ENCODE peak calls at places on chromosomes 12 and 14, in four cellular contexts. One of them, this sample, is unnamed.
A peak's percentile ranks its signal among the peaks of the same experiment; 100 is the strongest.

GRCh38 chr12:65891987-65892481 is 67.8 kb downstream of the HMGA2 start:
- DNase-seq in sigmoid colon: peak; percentile 94
- DNase-seq in heart right ventricle: peak; percentile 82
- DNase-seq in tibial nerve: peak; percentile 47
- DNase-seq in this sample: no peak

GRCh38 chr12:120399531-120399930 is 30.6 kb upstream of the MSI1 start:
- DNase-seq in sigmoid colon: no peak
- DNase-seq in heart right ventricle: no peak
- DNase-seq in tibial nerve: no peak
- DNase-seq in this sample: no peak

GRCh38 chr12:69904761-69905160 is 79.7 kb downstream of the MYRFL start:
- DNase-seq in tibial nerve: no peak
- DNase-seq in sigmoid colon: no peak
- DNase-seq in heart right ventricle: no peak
- DNase-seq in this sample: no peak

GRCh38 chr14:73258845-73259611 is 21.7 kb downstream of the PAPLN start:
- DNase-seq in sigmoid colon: no peak
- DNase-seq in heart right ventricle: no peak
- DNase-seq in tibial nerve: no peak
- DNase-seq in this sample: no peak

GRCh38 chr12:56198836-56199235 is 9.6 kb upstream of the SMARCC2 start:
- DNase-seq in tibial nerve: no peak
- DNase-seq in sigmoid colon: no peak
- DNase-seq in heart right ventricle: no peak
- DNase-seq in this sample: no peak

GRCh38 chr14:66117600-66117999 is 368.6 kb upstream of the CCDC196 start:
- DNase-seq in sigmoid colon: no peak
- DNase-seq in tibial nerve: no peak
- DNase-seq in heart right ventricle: no peak
- DNase-seq in this sample: no peak

GRCh38 chr12:23098110-23099049 is 473.4 kb downstream of the ETNK1 start:
- DNase-seq in heart right ventricle: no peak
- DNase-seq in sigmoid colon: no peak
- DNase-seq in tibial nerve: no peak
- DNase-seq in this sample: no peak

GRCh38 chr12:1587927-1588573 is 6.3 kb downstream of the FBXL14 start:
- DNase-seq in tibial nerve: no peak
- DNase-seq in heart right ventricle: no peak
- DNase-seq in sigmoid colon: no peak
- DNase-seq in this sample: no peak

GRCh38 chr12:50110762-50111416 is 1.1 kb upstream of the COX14 start:
- DNase-seq in sigmoid colon: peak; percentile 80
- DNase-seq in tibial nerve: peak; percentile 36
- DNase-seq in heart right ventricle: peak; percentile 75
- DNase-seq in this sample: no peak

GRCh38 chr14:70981005-70981952 is 74.0 kb downstream of the PCNX1 start:
- DNase-seq in heart right ventricle: no peak
- DNase-seq in sigmoid colon: no peak
- DNase-seq in tibial nerve: no peak
- DNase-seq in this sample: no peak

GRCh38 chr12:54306925-54307731 is 6.3 kb upstream of the NFE2 start:
- DNase-seq in sigmoid colon: peak; percentile 76
- DNase-seq in tibial nerve: peak; percentile 60
- DNase-seq in heart right ventricle: peak; percentile 59
- DNase-seq in this sample: no peak

GRCh38 chr12:122099856-122100255 is 21.3 kb downstream of the MLXIP start:
- DNase-seq in sigmoid colon: no peak
- DNase-seq in heart right ventricle: no peak
- DNase-seq in tibial nerve: no peak
- DNase-seq in this sample: no peak

GRCh38 chr12:116187158-116187511 is 90.4 kb downstream of the MED13L start:
- DNase-seq in tibial nerve: no peak
- DNase-seq in sigmoid colon: no peak
- DNase-seq in heart right ventricle: no peak
- DNase-seq in this sample: no peak

GRCh38 chr14:49420201-49420600 is 166.0 kb downstream of the RPS29 start:
- DNase-seq in sigmoid colon: no peak
- DNase-seq in heart right ventricle: no peak
- DNase-seq in tibial nerve: no peak
- DNase-seq in this sample: no peak

GRCh38 chr12:40016960-40017359 is 88.9 kb downstream of the SLC2A13 start:
- DNase-seq in tibial nerve: no peak
- DNase-seq in heart right ventricle: peak; percentile 14
- DNase-seq in sigmoid colon: no peak
- DNase-seq in this sample: no peak

GRCh38 chr12:87923361-87923760 is 105.8 kb downstream of the C12orf50 start:
- DNase-seq in sigmoid colon: no peak
- DNase-seq in heart right ventricle: no peak
- DNase-seq in tibial nerve: no peak
- DNase-seq in this sample: no peak

GRCh38 chr12:19110541-19110940 is 19.0 kb upstream of the PLEKHA5 start:
- DNase-seq in sigmoid colon: no peak
- DNase-seq in tibial nerve: no peak
- DNase-seq in heart right ventricle: no peak
- DNase-seq in this sample: no peak

GRCh38 chr12:80162177-80162576 is 62.8 kb downstream of the OTOGL start:
- DNase-seq in tibial nerve: no peak
- DNase-seq in sigmoid colon: no peak
- DNase-seq in heart right ventricle: no peak
- DNase-seq in this sample: no peak

GRCh38 chr12:29113101-29113500 is 36.0 kb upstream of the FAR2 start:
- DNase-seq in sigmoid colon: no peak
- DNase-seq in heart right ventricle: no peak
- DNase-seq in tibial nerve: no peak
- DNase-seq in this sample: no peak

GRCh38 chr14:93764211-93764659 is 24.1 kb downstream of the PRIMA1 start:
- DNase-seq in tibial nerve: no peak
- DNase-seq in heart right ventricle: peak; percentile 44
- DNase-seq in sigmoid colon: peak; percentile 92
- DNase-seq in this sample: no peak

GRCh38 chr14:49966971-49967630 is 74.2 kb downstream of the ARF6 start:
- DNase-seq in sigmoid colon: no peak
- DNase-seq in heart right ventricle: no peak
- DNase-seq in tibial nerve: no peak
- DNase-seq in this sample: no peak

GRCh38 chr14:61662437-61663311 is 32.6 kb upstream of the HIF1A start:
- DNase-seq in heart right ventricle: no peak
- DNase-seq in sigmoid colon: no peak
- DNase-seq in tibial nerve: no peak
- DNase-seq in this sample: peak; percentile 4

GRCh38 chr14:39102265-39102968 is 618 bp downstream of the SEC23A start:
- DNase-seq in tibial nerve: no peak
- DNase-seq in heart right ventricle: no peak
- DNase-seq in sigmoid colon: no peak
- DNase-seq in this sample: no peak

GRCh38 chr12:108641446-108642268 is 8.0 kb upstream of the SELPLG start:
- DNase-seq in tibial nerve: no peak
- DNase-seq in sigmoid colon: no peak
- DNase-seq in heart right ventricle: no peak
- DNase-seq in this sample: no peak

GRCh38 chr14:105890474-105891220 is 364.3 kb downstream of the TMEM121 start:
- DNase-seq in heart right ventricle: no peak
- DNase-seq in tibial nerve: peak; percentile 6
- DNase-seq in sigmoid colon: peak; percentile 29
- DNase-seq in this sample: no peak

GRCh38 chr12:76720068-76720467 is 43.8 kb upstream of the ZDHHC17 start:
- DNase-seq in tibial nerve: no peak
- DNase-seq in sigmoid colon: no peak
- DNase-seq in heart right ventricle: no peak
- DNase-seq in this sample: no peak

GRCh38 chr12:54331-54730 is 12.2 kb upstream of the IQSEC3 start:
- DNase-seq in sigmoid colon: no peak
- DNase-seq in heart right ventricle: no peak
- DNase-seq in tibial nerve: no peak
- DNase-seq in this sample: no peak

GRCh38 chr12:28780960-28781359 is 368.1 kb upstream of the FAR2 start:
- DNase-seq in heart right ventricle: no peak
- DNase-seq in sigmoid colon: no peak
- DNase-seq in tibial nerve: no peak
- DNase-seq in this sample: no peak

GRCh38 chr14:30994681-30995620 is 30.5 kb upstream of the AP4S1 start:
- DNase-seq in heart right ventricle: no peak
- DNase-seq in tibial nerve: no peak
- DNase-seq in sigmoid colon: no peak
- DNase-seq in this sample: no peak

GRCh38 chr12:57135487-57135886 is 7.2 kb downstream of the LRP1 start:
- DNase-seq in tibial nerve: no peak
- DNase-seq in sigmoid colon: peak; percentile 73
- DNase-seq in heart right ventricle: peak; percentile 78
- DNase-seq in this sample: no peak

GRCh38 chr12:32290411-32290810 is 108.9 kb upstream of the FGD4 start:
- DNase-seq in heart right ventricle: no peak
- DNase-seq in tibial nerve: no peak
- DNase-seq in sigmoid colon: no peak
- DNase-seq in this sample: no peak

GRCh38 chr12:67442347-67442841 is 173.2 kb downstream of the CAND1 start:
- DNase-seq in heart right ventricle: peak; percentile 34
- DNase-seq in sigmoid colon: no peak
- DNase-seq in tibial nerve: no peak
- DNase-seq in this sample: no peak

GRCh38 chr14:50882932-50883826 is 11.3 kb downstream of the ABHD12B start:
- DNase-seq in sigmoid colon: no peak
- DNase-seq in heart right ventricle: no peak
- DNase-seq in tibial nerve: no peak
- DNase-seq in this sample: no peak

GRCh38 chr12:77569876-77570275 is 260.8 kb upstream of the NAV3 start:
- DNase-seq in heart right ventricle: no peak
- DNase-seq in tibial nerve: no peak
- DNase-seq in sigmoid colon: no peak
- DNase-seq in this sample: no peak

GRCh38 chr12:93614917-93615596 is 42.6 kb downstream of the SOCS2 start:
- DNase-seq in heart right ventricle: no peak
- DNase-seq in tibial nerve: no peak
- DNase-seq in sigmoid colon: no peak
- DNase-seq in this sample: no peak
- H3K27ac ChIP-seq in heart right ventricle: no peak overlapping the region
- H3K27ac ChIP-seq in tibial nerve: no peak overlapping the region
- H3K27ac ChIP-seq in sigmoid colon: no peak overlapping the region
- H3K27ac ChIP-seq in this sample: no peak overlapping the region

DNA sequence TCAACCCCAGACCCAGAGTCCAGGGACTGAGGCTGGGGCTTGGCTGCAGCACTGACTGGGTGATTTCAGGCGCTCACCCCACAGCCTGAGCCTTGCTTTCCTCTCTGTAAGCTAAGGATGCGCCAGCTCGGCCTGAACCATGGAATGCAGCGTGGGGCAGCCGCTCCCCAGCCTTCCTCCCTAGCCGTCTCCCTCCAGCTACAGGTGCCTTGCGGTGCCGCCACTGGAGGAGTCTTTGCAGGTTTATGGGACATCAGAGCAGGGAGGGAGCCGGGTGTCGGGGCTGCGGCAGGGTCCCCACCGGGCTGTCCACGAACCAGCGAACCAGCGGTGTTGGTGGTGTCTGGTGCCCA is 19.4 kb downstream of the PPP2R5C start:
- DNase-seq in heart right ventricle: no peak
- DNase-seq in tibial nerve: no peak
- DNase-seq in sigmoid colon: no peak
- DNase-seq in this sample: no peak
- H3K4me3 ChIP-seq in heart right ventricle: peak overlapping the region; percentile 71
- H3K4me3 ChIP-seq in tibial nerve: peak overlapping the region; percentile 64
- H3K4me3 ChIP-seq in sigmoid colon: peak overlapping the region; percentile 38
- H3K4me3 ChIP-seq in this sample: peak overlapping the region; percentile 26

GRCh38 chr14:55911794-55912193 is 206.4 kb upstream of the PELI2 start:
- DNase-seq in heart right ventricle: no peak
- DNase-seq in sigmoid colon: no peak
- DNase-seq in tibial nerve: no peak
- DNase-seq in this sample: no peak

GRCh38 chr14:55915464-55915863 is 202.7 kb upstream of the PELI2 start:
- DNase-seq in sigmoid colon: no peak
- DNase-seq in heart right ventricle: no peak
- DNase-seq in tibial nerve: no peak
- DNase-seq in this sample: no peak

GRCh38 chr14:55912344-55912743 is 205.9 kb upstream of the PELI2 start:
- DNase-seq in heart right ventricle: no peak
- DNase-seq in tibial nerve: no peak
- DNase-seq in sigmoid colon: no peak
- DNase-seq in this sample: no peak

GRCh38 chr14:55914771-55915170 is 203.4 kb upstream of the PELI2 start:
- DNase-seq in tibial nerve: no peak
- DNase-seq in sigmoid colon: no peak
- DNase-seq in heart right ventricle: no peak
- DNase-seq in this sample: no peak

DNA sequence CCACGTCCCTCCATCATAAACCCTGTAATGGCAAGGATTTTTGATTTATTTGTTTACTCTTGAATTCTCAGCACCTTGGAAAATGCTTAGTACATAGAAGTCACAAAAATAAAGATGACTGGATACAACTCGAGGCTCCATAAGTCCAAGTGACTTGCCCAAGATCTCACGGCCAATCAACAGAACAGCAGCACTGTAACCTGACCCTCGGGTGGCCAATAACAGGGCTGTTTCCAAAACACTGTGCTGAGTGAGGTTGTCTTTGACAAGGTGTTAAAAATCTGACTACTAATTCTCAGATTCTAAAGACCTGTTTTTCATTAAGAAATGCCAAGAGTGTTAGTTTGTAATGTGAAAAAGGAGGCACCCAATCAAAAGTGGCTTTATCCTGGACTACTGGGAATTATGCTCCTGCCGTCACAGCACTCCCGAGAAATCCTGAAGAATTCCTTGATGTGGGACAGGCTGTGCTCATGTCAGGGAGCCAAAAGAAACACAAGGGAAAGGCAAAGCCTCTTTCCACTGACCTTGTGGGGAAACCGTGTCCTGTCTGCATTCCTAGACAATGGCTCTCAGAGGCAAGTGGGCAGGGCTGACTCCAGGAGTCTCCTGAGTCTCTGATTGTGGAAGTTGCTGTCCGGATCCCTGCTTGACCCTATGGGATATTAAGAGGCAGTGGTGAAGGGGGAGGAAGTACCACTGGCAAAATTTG is 204.7 kb upstream of the PELI2 start:
- DNase-seq in tibial nerve: peak; percentile 49
- DNase-seq in heart right ventricle: peak; percentile 41
- DNase-seq in sigmoid colon: no peak
- DNase-seq in this sample: no peak
- H3K27ac ChIP-seq in tibial nerve: peak overlapping the region; percentile 68
- H3K27ac ChIP-seq in heart right ventricle: peak overlapping the region; percentile 15
- H3K27ac ChIP-seq in sigmoid colon: no peak overlapping the region
- H3K27ac ChIP-seq in this sample: no peak overlapping the region

GRCh38 chr12:12749433-12749832 is 32.3 kb downstream of the CDKN1B start:
- DNase-seq in heart right ventricle: no peak
- DNase-seq in sigmoid colon: no peak
- DNase-seq in tibial nerve: no peak
- DNase-seq in this sample: no peak
- H3K4me3 ChIP-seq in heart right ventricle: no peak overlapping the region
- H3K4me3 ChIP-seq in sigmoid colon: no peak overlapping the region
- H3K4me3 ChIP-seq in tibial nerve: peak overlapping the region; percentile 55
- H3K4me3 ChIP-seq in this sample: no peak overlapping the region